ENCODE peak calls at places on chromosomes 13 and 19, in nine cellular contexts. D is GM23248, K is MM.1S, F is neural progenitor cell, A is HCT116, E is PC-3, P is OCI-LY7, W is GM23338, U is SK-N-SH. Z is an unnamed sample.

GRCh38 chr13:74930402-74931165 is 551.4 kb downstream of the TBC1D4 start:
- DNase-seq in D (peak; percentile 88), K (no peak), F (no peak), A (no peak), E (peak; percentile 86), P (no peak), W (no peak), U (no peak), Z (no peak)

GRCh38 chr19:58361900-58362271 is 665 bp downstream of the ZNF497 start:
- DNase-seq in D (no peak), K (no peak), F (no peak), A (peak; percentile 46), E (peak; percentile 36), P (no peak), W (peak; percentile 64), U (peak; percentile 83), Z (peak; percentile 68)

GRCh38 chr19:1745589-1746031 is 7.7 kb upstream of the ONECUT3 start:
- DNase-seq in D (no peak), K (no peak), F (peak; percentile 60), A (peak; percentile 59), E (peak; percentile 46), P (no peak), W (peak; percentile 84), U (no peak), Z (no peak)

GRCh38 chr19:38394488-38394887 is 6.0 kb downstream of the SPRED3 start:
- DNase-seq in D (peak; percentile 37), K (no peak), F (peak; percentile 86), A (no peak), E (no peak), P (peak; percentile 24), W (peak; percentile 99), U (no peak), Z (peak; percentile 54)

GRCh38 chr19:47541507-47541906 is 26.6 kb upstream of the NAPA start:
- DNase-seq in D (no peak), K (no peak), F (no peak), A (no peak), E (no peak), P (no peak), W (no peak), U (no peak), Z (no peak)

GRCh38 chr13:46121597-46122163 is 16.8 kb upstream of the CPB2 start:
- DNase-seq in D (no peak), K (no peak), F (no peak), A (no peak), E (peak; percentile 4), P (no peak), W (no peak), U (no peak), Z (no peak)

GRCh38 chr13:50450279-50450678 is 393.2 kb downstream of the DLEU7 start:
- DNase-seq in D (no peak), K (no peak), F (no peak), A (no peak), E (no peak), P (no peak), W (no peak), U (no peak), Z (no peak)

GRCh38 chr13:112618501-112618900 is 30.5 kb upstream of the TUBGCP3 start:
- DNase-seq in D (no peak), K (no peak), F (no peak), A (no peak), E (no peak), P (no peak), W (no peak), U (no peak), Z (no peak)

GRCh38 chr13:113801289-113801961 is 42.4 kb downstream of the TMEM255B start:
- DNase-seq in D (no peak), K (no peak), F (no peak), A (no peak), E (no peak), P (no peak), W (no peak), U (no peak), Z (no peak)

DNA sequence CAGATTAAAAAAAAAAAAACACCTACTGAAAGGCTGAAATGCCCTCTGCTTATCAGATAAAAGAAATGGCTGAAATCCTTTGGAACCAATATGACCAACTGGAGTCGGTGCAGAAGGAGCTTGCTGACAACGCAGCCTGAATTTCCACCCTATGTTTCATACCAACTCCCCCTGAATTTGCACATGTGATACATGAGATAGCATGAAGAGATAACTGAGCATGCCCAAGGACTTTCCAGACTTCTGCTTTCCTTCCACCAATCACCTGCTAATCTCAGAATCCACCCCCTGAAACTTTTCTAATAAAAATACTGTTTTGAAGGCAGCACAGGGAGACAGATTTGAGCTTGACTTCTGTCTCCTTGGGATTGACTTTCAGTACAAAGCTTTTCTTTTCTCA is 32.2 kb upstream of the WDFY2 start:
- DNase-seq in D (no peak), K (no peak), F (no peak), A (no peak), E (no peak), P (no peak), W (no peak), U (no peak), Z (no peak)
- TF ChIP-seq EZH2phosphoT487 in D (no peak), K (no peak), F (no peak), A (no peak), E (no peak), P (no peak), W (no peak), U (no peak), Z (no peak)

DNA sequence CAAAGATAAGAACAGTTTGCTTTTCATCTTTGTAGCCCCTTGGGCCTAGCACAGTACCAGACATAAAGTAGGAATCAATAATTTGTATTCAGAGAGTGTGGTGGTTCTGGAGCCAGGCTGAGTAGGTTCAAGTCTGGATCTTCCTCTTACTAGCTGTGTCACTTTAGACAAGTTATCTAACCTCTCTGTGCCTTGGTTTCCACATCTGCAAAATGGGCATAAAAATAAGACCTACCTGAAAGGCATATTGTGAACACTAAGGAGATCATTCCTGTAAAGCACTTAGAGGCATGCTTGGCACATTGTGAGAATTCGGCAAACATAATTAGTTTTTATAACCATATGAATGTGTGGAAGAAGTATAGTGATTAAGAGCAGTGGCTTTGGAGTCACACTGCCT is 95.8 kb downstream of the MBNL2 start:
- DNase-seq in D (no peak), K (no peak), F (no peak), A (no peak), E (no peak), P (no peak), W (no peak), U (no peak), Z (no peak)
- H3K27ac ChIP-seq in D (no peak overlapping the region), K (no peak overlapping the region), F (no peak overlapping the region), A (no peak overlapping the region), E (no peak overlapping the region), P (no peak overlapping the region), W (no peak overlapping the region), U (no peak overlapping the region), Z (no peak overlapping the region)

GRCh38 chr19:16896098-16896912 is 7.5 kb downstream of the F2RL3 start:
- DNase-seq in D (no peak), K (no peak), F (peak; percentile 59), A (no peak), E (no peak), P (no peak), W (peak; percentile 63), U (no peak), Z (peak; percentile 37)
- TF ChIP-seq EZH2phosphoT487 in D (no peak), K (no peak), F (no peak), A (no peak), E (no peak), P (no peak), W (no peak), U (no peak), Z (no peak)

GRCh38 chr19:19324059-19324755 is 3.6 kb downstream of the MAU2 start:
- DNase-seq in D (no peak), K (no peak), F (no peak), A (no peak), E (no peak), P (no peak), W (no peak), U (no peak), Z (no peak)
- H3K27ac ChIP-seq in D (no peak overlapping the region), K (no peak overlapping the region), F (no peak overlapping the region), A (no peak overlapping the region), E (no peak overlapping the region), P (no peak overlapping the region), W (no peak overlapping the region), U (no peak overlapping the region), Z (no peak overlapping the region)

GRCh38 chr19:5492281-5492812 is 37.1 kb downstream of the ZNRF4 start:
- DNase-seq in D (no peak), K (no peak), F (no peak), A (no peak), E (no peak), P (no peak), W (no peak), U (no peak), Z (no peak)
- TF ChIP-seq EZH2phosphoT487 in D (no peak), K (no peak), F (no peak), A (no peak), E (no peak), P (no peak), W (no peak), U (no peak), Z (no peak)

DNA sequence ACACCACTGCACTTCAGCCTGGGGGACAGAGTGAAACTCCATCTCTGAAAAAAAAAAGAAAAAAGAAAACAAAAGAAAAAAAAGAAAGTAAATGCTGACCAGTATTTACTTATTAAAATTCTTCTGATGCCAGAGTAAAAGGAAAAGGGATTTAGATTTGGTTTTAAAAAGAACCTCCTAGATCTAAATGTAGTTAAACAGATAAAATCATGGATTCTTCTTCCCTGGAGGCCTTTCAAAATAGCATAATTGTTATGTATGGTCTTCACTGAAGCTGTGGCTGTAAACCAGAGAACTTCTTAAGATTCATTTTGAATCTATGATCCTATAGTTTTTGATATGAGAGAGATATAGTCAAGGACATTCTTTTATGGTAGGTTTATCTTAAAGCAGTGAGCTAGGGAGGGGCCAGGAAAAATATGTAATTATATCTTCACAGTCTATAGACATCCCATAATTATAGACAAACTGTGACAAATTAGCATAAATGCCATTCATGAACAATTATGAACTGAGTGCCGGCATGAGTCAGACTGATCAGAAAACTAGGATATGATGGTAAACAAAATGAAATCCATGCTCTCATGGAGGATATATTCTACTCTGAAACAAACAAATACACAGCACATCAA is 14.9 kb upstream of the STK24 start:
- DNase-seq in D (no peak), K (no peak), F (no peak), A (no peak), E (no peak), P (no peak), W (no peak), U (no peak), Z (no peak)
- H3K27ac ChIP-seq in D (no peak overlapping the region), K (no peak overlapping the region), F (no peak overlapping the region), A (no peak overlapping the region), E (no peak overlapping the region), P (no peak overlapping the region), W (no peak overlapping the region), U (no peak overlapping the region), Z (no peak overlapping the region)

GRCh38 chr19:13262450-13262849 is 112.2 kb downstream of the IER2 start:
- DNase-seq in D (peak; percentile 65), K (peak; percentile 50), F (peak; percentile 22), A (no peak), E (peak; percentile 88), P (peak; percentile 69), W (peak; percentile 59), U (peak; percentile 66), Z (peak; percentile 72)
- TF ChIP-seq EZH2phosphoT487 in D (no peak), K (no peak), F (no peak), A (no peak), E (no peak), P (no peak), W (no peak), U (no peak), Z (no peak)

DNA sequence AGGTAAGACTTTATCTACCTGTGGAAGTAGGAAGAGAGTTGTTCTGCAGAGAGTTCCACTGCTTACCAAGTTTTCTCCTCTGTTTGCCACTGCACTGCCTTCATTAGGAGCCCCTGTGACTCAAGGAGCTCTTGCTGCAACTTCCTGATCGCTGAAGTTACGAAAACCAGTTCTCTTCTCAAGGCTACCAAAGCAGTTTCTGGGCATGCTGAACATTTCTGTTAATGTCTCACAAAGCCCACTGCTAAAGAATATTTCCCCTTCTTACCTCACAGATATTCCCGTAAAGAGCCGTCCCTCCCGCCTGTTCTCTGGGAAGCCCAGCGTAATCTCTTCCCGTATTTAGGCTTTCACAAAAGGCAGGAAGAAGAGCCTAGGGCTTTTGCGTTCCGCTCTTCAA is 82.6 kb upstream of the OXGR1 start:
- DNase-seq in D (no peak), K (no peak), F (peak; percentile 23), A (no peak), E (no peak), P (no peak), W (no peak), U (no peak), Z (peak; percentile 29)
- H3K27ac ChIP-seq in D (no peak overlapping the region), K (no peak overlapping the region), F (no peak overlapping the region), A (no peak overlapping the region), E (no peak overlapping the region), P (no peak overlapping the region), W (no peak overlapping the region), U (no peak overlapping the region), Z (peak overlapping the region; percentile 69)